ENCODE peak calls at places on chromosomes 6 and 20, in five cellular contexts. I, T, M, P and C are unnamed samples.

GRCh38 chr20:62428396-62429160 is 1.2 kb upstream of the RBBP8NL start:
- DNase-seq in I (no peak), T (no peak), M (no peak), P (no peak), C (no peak)

GRCh38 chr6:100620085-100620484 is 155.4 kb upstream of the SIM1 start:
- DNase-seq in I (no peak), T (no peak), M (no peak), P (no peak), C (no peak)

GRCh38 chr6:49563006-49563886 is 12.8 kb downstream of the C6orf141 start:
- DNase-seq in I (no peak), T (no peak), M (no peak), P (no peak), C (no peak)

GRCh38 chr20:43448748-43449535 is 8.8 kb upstream of the SRSF6 start:
- DNase-seq in I (no peak), T (peak), M (peak), P (no peak), C (peak)

GRCh38 chr6:34138191-34138590 is 7.7 kb downstream of the GRM4 start:
- DNase-seq in I (no peak), T (no peak), M (no peak), P (no peak), C (no peak)

GRCh38 chr6:19841181-19841580 is 4.0 kb downstream of the ID4 start:
- DNase-seq in I (no peak), T (no peak), M (no peak), P (no peak), C (no peak)

GRCh38 chr6:37822851-37823682 is 3.5 kb downstream of the ZFAND3 start:
- DNase-seq in I (no peak), T (peak), M (no peak), P (no peak), C (peak)

GRCh38 chr6:148700713-148701392 is 46.0 kb upstream of the UST start:
- DNase-seq in I (no peak), T (peak), M (no peak), P (no peak), C (no peak)

GRCh38 chr6:69953491-69953890 is 87.1 kb downstream of the COL19A1 start:
- DNase-seq in I (no peak), T (no peak), M (no peak), P (no peak), C (no peak)

GRCh38 chr6:74578339-74578738 is 627.5 kb downstream of the COL12A1 start:
- DNase-seq in I (no peak), T (no peak), M (no peak), P (no peak), C (no peak)

GRCh38 chr6:166910601-166911000 is 45.7 kb downstream of the RNASET2 start:
- DNase-seq in I (no peak), T (no peak), M (no peak), P (no peak), C (no peak)

GRCh38 chr6:30341249-30341648 is 3.7 kb upstream of the RPP21 start:
- DNase-seq in I (no peak), T (no peak), M (no peak), P (no peak), C (no peak)

GRCh38 chr6:30344868-30345671 is at the start of gene RPP21:
- DNase-seq in I (peak), T (peak), M (peak), P (peak), C (peak)

GRCh38 chr6:30344191-30344867 is 627 bp upstream of the RPP21 start:
- DNase-seq in I (no peak), T (no peak), M (no peak), P (no peak), C (no peak)

GRCh38 chr6:30341728-30342127 is 3.2 kb upstream of the RPP21 start:
- DNase-seq in I (no peak), T (no peak), M (no peak), P (no peak), C (no peak)

GRCh38 chr6:30340589-30341054 is 4.3 kb upstream of the RPP21 start:
- DNase-seq in I (no peak), T (no peak), M (no peak), P (no peak), C (no peak)
- TF ChIP-seq EP300 in I (no peak), T (no peak), M (no peak), P (no peak), C (no peak)

DNA sequence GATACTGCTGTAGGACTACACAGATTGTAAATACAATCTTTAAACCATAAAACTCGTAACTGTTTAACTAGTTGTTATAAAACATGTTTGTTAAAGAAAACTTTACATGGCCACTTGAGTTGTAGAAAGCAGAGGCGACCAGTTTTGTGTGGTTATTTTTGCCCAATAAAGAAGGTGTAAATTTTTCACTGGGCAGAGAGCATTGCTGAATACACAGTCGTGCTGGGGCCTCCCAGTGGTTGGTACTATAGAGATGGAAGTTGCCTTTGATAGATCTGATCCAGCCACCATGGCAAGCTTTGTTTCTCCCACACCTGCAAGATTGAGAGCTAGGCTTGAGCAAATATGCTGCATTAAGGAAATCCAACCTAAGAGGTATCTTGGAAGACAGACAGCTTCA is 34.0 kb upstream of the YWHAB start:
- DNase-seq in I (no peak), T (peak), M (no peak), P (no peak), C (no peak)
- TF ChIP-seq EP300 in I (no peak), T (no peak), M (no peak), P (no peak), C (no peak)

DNA sequence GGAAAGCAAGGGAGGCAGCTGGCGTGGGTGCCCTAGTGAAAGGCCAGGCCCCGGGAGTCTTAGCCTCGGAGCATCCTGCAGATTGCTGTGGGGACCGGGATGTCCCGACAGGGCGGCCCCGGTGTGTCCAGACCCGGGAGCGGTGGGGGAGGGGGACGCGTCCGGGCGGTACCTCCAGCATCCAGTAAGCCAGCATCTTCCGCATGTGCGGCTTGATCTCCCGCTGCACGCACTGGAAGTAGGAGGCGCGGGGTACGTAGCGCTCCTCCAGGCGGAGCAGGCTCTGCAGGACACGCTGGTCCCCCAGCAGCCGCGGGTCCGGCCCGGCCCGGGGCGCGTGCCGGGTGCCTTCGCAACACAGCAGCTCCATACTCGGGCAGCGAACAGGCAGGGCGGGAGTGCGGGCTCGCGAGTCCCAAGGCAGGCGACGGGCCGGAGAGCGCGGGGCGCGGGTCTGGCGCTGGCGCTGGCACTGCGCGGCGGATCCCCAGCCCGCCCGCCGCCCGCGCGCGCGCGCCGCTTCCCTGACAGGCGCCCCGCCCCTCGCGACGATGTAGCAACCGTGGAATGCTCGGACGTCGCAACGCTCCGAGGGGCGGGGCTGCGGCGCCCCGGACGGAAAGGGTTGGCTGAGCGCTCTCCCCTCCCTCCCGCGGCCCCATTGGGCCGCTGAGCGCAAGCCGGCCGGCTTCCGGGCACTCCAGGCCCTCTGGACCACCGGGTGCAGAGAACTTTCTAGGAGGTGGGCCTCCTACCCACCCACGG is at the start of gene CCND3:
- DNase-seq in I (peak), T (peak), M (peak), P (peak), C (peak)
- TF ChIP-seq EP300 in I (no peak), T (no peak), M (no peak), P (no peak), C (no peak)

GRCh38 chr6:39530201-39530759 is 194.9 kb downstream of the KIF6 start:
- DNase-seq in I (peak), T (peak), M (no peak), P (no peak), C (no peak)
- TF ChIP-seq EP300 in I (no peak), T (no peak), M (no peak), P (no peak), C (no peak)

DNA sequence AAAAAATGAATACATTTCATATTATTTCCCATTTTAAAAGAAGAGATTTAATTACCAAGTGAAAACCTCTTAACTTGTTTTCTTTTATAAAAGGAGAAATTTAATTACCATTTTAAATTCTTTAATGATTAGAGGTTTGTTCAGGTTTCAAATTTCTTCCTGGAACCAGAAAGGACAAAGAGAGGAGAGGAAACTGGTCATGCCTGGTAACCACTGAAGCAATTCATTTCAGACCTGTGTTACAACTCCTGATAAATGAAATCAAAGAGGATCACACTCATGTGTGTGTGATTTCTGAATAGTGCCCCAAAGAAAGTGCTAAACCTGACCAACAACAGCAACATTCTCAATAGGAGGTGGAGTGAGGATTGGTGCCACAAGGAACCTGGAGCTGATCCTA is 12.6 kb upstream of the SLPI start:
- DNase-seq in I (no peak), T (no peak), M (no peak), P (no peak), C (no peak)
- TF ChIP-seq EP300 in I (no peak), T (no peak), M (no peak), P (no peak), C (no peak)

GRCh38 chr20:21096321-21097043 is 9.7 kb downstream of the LINC00237 start:
- DNase-seq in I (no peak), T (no peak), M (no peak), P (no peak), C (no peak)
- TF ChIP-seq EP300 in I (no peak), T (no peak), M (no peak), P (no peak), C (no peak)

GRCh38 chr6:11730645-11731044 is 48.0 kb downstream of the ADTRP start:
- DNase-seq in I (no peak), T (peak), M (no peak), P (no peak), C (no peak)
- TF ChIP-seq EP300 in I (no peak), T (no peak), M (no peak), P (no peak), C (no peak)

GRCh38 chr6:116492331-116493067 is 18.9 kb upstream of the CALHM5 start:
- DNase-seq in I (no peak), T (no peak), M (no peak), P (no peak), C (no peak)
- TF ChIP-seq EP300 in I (no peak), T (no peak), M (no peak), P (no peak), C (no peak)